ENCODE peak calls at places on chromosomes 4 and X, in four cellular contexts. A, R, F and G are unnamed samples.

GRCh38 chr4:137881641-137882040 is 349.3 kb upstream of the PCDH18 start:
- DNase-seq in A (no peak), R (peak; percentile 47), F (no peak), G (peak; percentile 5)

GRCh38 chr4:152106781-152107321 is 346.0 kb upstream of the GATB start:
- DNase-seq in A (no peak), R (no peak), F (no peak), G (no peak)

GRCh38 chrX:77743720-77744119 is 42.3 kb downstream of the ATRX start:
- DNase-seq in A (no peak), R (no peak), F (no peak), G (no peak)

GRCh38 chr4:65791807-65792308 is 121.6 kb upstream of the EPHA5 start:
- DNase-seq in A (no peak), R (peak; percentile 5), F (no peak), G (peak; percentile 2)

GRCh38 chr4:54717694-54718093 is 59.9 kb downstream of the KIT start:
- DNase-seq in A (no peak), R (no peak), F (no peak), G (no peak)

GRCh38 chr4:17324431-17324830 is 187.5 kb downstream of the QDPR start:
- DNase-seq in A (peak; percentile 17), R (peak; percentile 39), F (no peak), G (no peak)

GRCh38 chrX:119062750-119063374 is 9.9 kb upstream of the CT47C1 start:
- DNase-seq in A (no peak), R (peak; percentile 3), F (no peak), G (peak; percentile 32)

GRCh38 chr4:1714303-1715001 is 2.3 kb upstream of the SLBP start:
- DNase-seq in A (no peak), R (peak; percentile 41), F (no peak), G (peak; percentile 37)

GRCh38 chr4:85747871-85748491 is 273.0 kb downstream of the ARHGAP24 start:
- DNase-seq in A (peak; percentile 68), R (peak; percentile 84), F (no peak), G (peak; percentile 80)

GRCh38 chr4:158778712-158779111 is 9.9 kb downstream of the FNIP2 start:
- DNase-seq in A (no peak), R (peak; percentile 63), F (no peak), G (peak; percentile 87)

GRCh38 chr4:56958111-56958517 is 19.3 kb downstream of the NOA1 start:
- DNase-seq in A (peak; percentile 80), R (peak; percentile 97), F (peak; percentile 89), G (peak; percentile 96)

GRCh38 chr4:144174401-144175067 is 34.0 kb upstream of the GYPA start:
- DNase-seq in A (peak; percentile 60), R (peak; percentile 75), F (peak; percentile 15), G (peak; percentile 66)

GRCh38 chrX:140815868-140816267 is 106.3 kb downstream of the LINC00632 start:
- DNase-seq in A (no peak), R (peak; percentile 41), F (no peak), G (peak; percentile 40)

GRCh38 chr4:25154594-25155265 is 5.5 kb downstream of the SEPSECS start:
- DNase-seq in A (peak; percentile 63), R (no peak), F (no peak), G (no peak)

GRCh38 chrX:72268601-72269365 is 8.3 kb downstream of the RPS4X start:
- DNase-seq in A (no peak), R (no peak), F (no peak), G (no peak)

GRCh38 chr4:108171541-108172230 is 3.0 kb upstream of the LEF1 start:
- DNase-seq in A (no peak), R (no peak), F (no peak), G (no peak)

GRCh38 chr4:6634746-6635145 is 5.7 kb upstream of the MRFAP1 start:
- DNase-seq in A (no peak), R (no peak), F (no peak), G (no peak)

GRCh38 chr4:26557164-26557563 is 26.7 kb upstream of the TBC1D19 start:
- DNase-seq in A (no peak), R (peak; percentile 11), F (no peak), G (peak; percentile 8)

GRCh38 chr4:90733211-90733610 is 606.0 kb downstream of the CCSER1 start:
- DNase-seq in A (no peak), R (no peak), F (no peak), G (no peak)

GRCh38 chr4:155353923-155354540 is 22.7 kb downstream of the MAP9 start:
- DNase-seq in A (peak; percentile 46), R (peak; percentile 63), F (peak; percentile 21), G (peak; percentile 30)

GRCh38 chr4:142959156-142959555 is 113.1 kb upstream of the INPP4B start:
- DNase-seq in A (no peak), R (peak; percentile 51), F (no peak), G (peak; percentile 69)

GRCh38 chrX:101176439-101176838 is 43.1 kb upstream of the DRP2 start:
- DNase-seq in A (no peak), R (no peak), F (no peak), G (peak; percentile 4)

GRCh38 chrX:17527135-17527701 is 152.2 kb downstream of the NHS start:
- DNase-seq in A (no peak), R (no peak), F (no peak), G (no peak)

GRCh38 chr4:18171896-18172295 is 150.3 kb upstream of the LCORL start:
- DNase-seq in A (no peak), R (no peak), F (no peak), G (no peak)

GRCh38 chrX:39912126-39912525 is 185.6 kb downstream of the BCOR start:
- DNase-seq in A (no peak), R (no peak), F (no peak), G (no peak)

GRCh38 chrX:134239016-134239415 is 2.0 kb downstream of the CCDC160 start:
- DNase-seq in A (no peak), R (no peak), F (no peak), G (no peak)

GRCh38 chrX:110432066-110432465 is 73.4 kb downstream of the RTL9 start:
- DNase-seq in A (no peak), R (no peak), F (no peak), G (no peak)

GRCh38 chrX:10030570-10030969 is 63.4 kb downstream of the CLDN34 start:
- DNase-seq in A (no peak), R (peak; percentile 83), F (no peak), G (peak; percentile 89)

GRCh38 chr4:113474017-113474416 is 287.5 kb downstream of the CAMK2D start:
- DNase-seq in A (no peak), R (peak; percentile 95), F (no peak), G (peak; percentile 99)

GRCh38 chr4:37864786-37865185 is 26.1 kb upstream of the TBC1D1 start:
- DNase-seq in A (no peak), R (no peak), F (no peak), G (no peak)

GRCh38 chr4:73508651-73509050 is 27.1 kb downstream of the AFM start:
- DNase-seq in A (no peak), R (peak; percentile 19), F (no peak), G (peak; percentile 24)

GRCh38 chrX:39725114-39725513 is 372.6 kb downstream of the BCOR start:
- DNase-seq in A (no peak), R (no peak), F (no peak), G (no peak)

GRCh38 chr4:7824218-7824617 is 115.4 kb downstream of the AFAP1 start:
- DNase-seq in A (no peak), R (no peak), F (no peak), G (no peak)

GRCh38 chr4:188942606-188943005 is 803.4 kb downstream of the TRIML1 start:
- DNase-seq in A (no peak), R (no peak), F (no peak), G (no peak)

GRCh38 chrX:139972629-139973257 is 7.4 kb upstream of the CXorf66 start:
- DNase-seq in A (no peak), R (no peak), F (no peak), G (no peak)

GRCh38 chrX:146278381-146278780 is 460.8 kb downstream of the SLITRK2 start:
- DNase-seq in A (peak; percentile 0), R (peak; percentile 0), F (no peak), G (peak; percentile 0)

GRCh38 chrX:12993823-12994222 is 18.9 kb downstream of the TMSB4X start:
- DNase-seq in A (no peak), R (no peak), F (no peak), G (no peak)

GRCh38 chrX:154712781-154713391 is 38.0 kb downstream of the GAB3 start:
- DNase-seq in A (peak; percentile 31), R (peak; percentile 75), F (no peak), G (peak; percentile 73)

GRCh38 chr4:168724243-168724642 is 227.4 kb downstream of the PALLD start:
- DNase-seq in A (no peak), R (no peak), F (no peak), G (no peak)